ENCODE peak calls at places on chromosomes 13 and 19, in five cellular contexts. K is GM12878, C is GM12891, F is H1, I is HepG2. M is an unnamed sample.

GRCh38 chr19:50252111-50252886 is 48.9 kb downstream of the MYH14 start:
- DNase-seq in C (no peak), K (no peak), F (no peak), I (no peak), M (no peak)

GRCh38 chr19:17456127-17456526 is 4.6 kb downstream of the NXNL1 start:
- DNase-seq in I (no peak), F (no peak), K (no peak), C (no peak), M (no peak)

GRCh38 chr13:107590556-107590955 is 624.8 kb downstream of the LIG4 start:
- DNase-seq in K (no peak), F (no peak), I (no peak), C (no peak), M (no peak)

GRCh38 chr19:5557691-5558090 is 10.1 kb downstream of the TINCR start:
- DNase-seq in F (no peak), K (no peak), C (no peak), I (no peak), M (no peak)

GRCh38 chr19:14616310-14616870 is 33.5 kb downstream of the CLEC17A start:
- DNase-seq in I (peak), K (no peak), F (no peak), C (no peak), M (no peak)

GRCh38 chr19:58559275-58560006 is 1.0 kb upstream of the UBE2M start:
- DNase-seq in K (peak), I (peak), C (peak), F (no peak), M (peak)

GRCh38 chr13:90414691-90415596 is 932.5 kb upstream of the MIR17HG start:
- DNase-seq in K (no peak), C (no peak), F (no peak), I (no peak), M (no peak)

GRCh38 chr13:48595330-48596127 is 58.2 kb upstream of the CYSLTR2 start:
- DNase-seq in F (no peak), K (no peak), C (no peak), I (peak), M (no peak)

GRCh38 chr19:35437152-35437951 is 10.7 kb upstream of the FFAR2 start:
- DNase-seq in K (no peak), F (no peak), I (no peak), C (no peak), M (no peak)

GRCh38 chr13:113343692-113343968 is 20.3 kb downstream of the GRTP1 start:
- DNase-seq in F (no peak), I (no peak), K (no peak), C (no peak), M (no peak)

GRCh38 chr19:51796195-51796679 is 1.3 kb downstream of the FPR3 start:
- DNase-seq in C (no peak), F (no peak), K (no peak), I (no peak), M (no peak)
- TF ChIP-seq POLR2A in C (no peak), F (no peak), K (no peak), I (no peak), M (no peak)

GRCh38 chr13:101779147-101779546 is 326.7 kb downstream of the ITGBL1 start:
- DNase-seq in F (no peak), K (no peak), I (no peak), C (no peak), M (no peak)

GRCh38 chr13:101785858-101786257 is 333.4 kb downstream of the ITGBL1 start:
- DNase-seq in K (no peak), C (no peak), F (peak), I (peak), M (no peak)

GRCh38 chr13:101783554-101783953 is 331.1 kb downstream of the ITGBL1 start:
- DNase-seq in F (no peak), K (no peak), I (no peak), C (no peak), M (no peak)

DNA sequence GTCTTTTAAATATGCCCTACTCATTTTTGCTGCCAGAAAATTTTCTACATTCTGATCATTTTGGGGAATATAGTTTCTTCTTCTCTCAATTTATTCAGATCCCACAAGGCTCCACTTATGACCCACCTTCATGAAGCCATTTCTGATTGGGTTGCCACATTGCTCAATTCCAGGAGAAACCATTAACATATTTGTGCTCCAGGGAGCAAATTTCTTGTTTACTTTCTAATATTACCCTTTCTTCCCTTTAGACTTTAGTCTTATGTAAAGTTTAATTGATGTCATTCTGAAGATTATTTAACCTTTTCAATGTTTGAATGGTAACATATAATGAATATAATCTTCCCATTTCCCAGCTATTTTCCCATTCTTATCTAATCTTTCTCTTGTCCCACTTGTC is 331.8 kb downstream of the ITGBL1 start:
- DNase-seq in F (no peak), K (no peak), C (no peak), I (no peak), M (no peak)
- TF ChIP-seq TAF1 in F (no peak), K (no peak), C (no peak), I (no peak), M (no peak)

DNA sequence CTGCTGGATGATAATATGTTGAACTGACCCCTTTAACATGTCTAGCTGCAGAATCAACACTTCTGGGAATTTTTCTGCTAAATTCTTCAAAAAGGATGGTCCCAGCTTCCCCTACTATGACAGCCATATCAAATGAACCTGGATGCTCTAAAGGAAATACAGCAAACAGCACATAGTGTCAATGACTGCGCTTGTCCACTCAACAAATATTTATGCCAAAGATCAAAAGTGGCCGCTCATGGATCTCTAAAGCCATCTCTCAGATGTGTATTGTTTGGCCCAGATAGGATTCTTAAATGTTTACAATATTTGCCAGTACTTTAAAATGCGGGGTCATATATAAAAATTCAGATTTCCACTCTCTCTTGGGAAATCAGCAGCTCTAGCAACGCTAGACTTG is 3.3 kb downstream of the TBC1D4 start:
- DNase-seq in I (peak), F (no peak), K (no peak), C (no peak), M (no peak)
- TF ChIP-seq POLR2A in I (no peak), F (no peak), K (no peak), C (no peak), M (no peak)

GRCh38 chr13:78317030-78317429 is 286.3 kb downstream of the POU4F1 start:
- DNase-seq in F (no peak), C (no peak), I (no peak), K (no peak), M (no peak)
- TF ChIP-seq TAF1 in F (no peak), C (no peak), I (no peak), K (no peak), M (no peak)

GRCh38 chr13:27170521-27171243 is 929 bp downstream of the USP12 start:
- DNase-seq in I (peak), C (peak), F (no peak), K (no peak), M (no peak)
- TF ChIP-seq POLR2A in I (peak), C (no peak), F (no peak), K (no peak), M (no peak)